ENCODE peak calls at places on chromosomes 5 and 9, in six cellular contexts. L, A, N, B, Z and K are unnamed samples.

GRCh38 chr5:5330723-5331530 is 91.5 kb upstream of the ICE1 start:
- DNase-seq in N (no peak), L (no peak), A (no peak), B (no peak), Z (no peak), K (no peak)

GRCh38 chr9:21317956-21318923 is 13.1 kb upstream of the IFNA5 start:
- DNase-seq in Z (peak), N (peak), B (peak), A (no peak), L (no peak), K (no peak)

GRCh38 chr9:86519216-86519615 is 165.0 kb upstream of the TUT7 start:
- DNase-seq in L (no peak), Z (no peak), A (no peak), B (no peak), N (no peak), K (no peak)

GRCh38 chr5:111775224-111775623 is 18.2 kb upstream of the NREP start:
- DNase-seq in N (no peak), L (no peak), A (no peak), Z (no peak), B (no peak), K (no peak)

GRCh38 chr5:173238312-173239232 is 3.6 kb upstream of the NKX2-5 start:
- DNase-seq in N (no peak), Z (peak), L (no peak), B (no peak), A (no peak), K (no peak)

GRCh38 chr9:134333874-134334581 is 7.8 kb downstream of the RXRA start:
- DNase-seq in N (no peak), Z (no peak), L (no peak), B (no peak), A (no peak), K (no peak)

GRCh38 chr5:96256795-96257470 is 176.1 kb downstream of the PCSK1 start:
- DNase-seq in B (no peak), N (peak), A (peak), L (no peak), Z (peak), K (no peak)

GRCh38 chr9:106830527-106831140 is 32.3 kb upstream of the ZNF462 start:
- DNase-seq in A (no peak), B (no peak), Z (no peak), N (peak), L (peak), K (no peak)

GRCh38 chr9:6827370-6827949 is 69.7 kb downstream of the KDM4C start:
- DNase-seq in L (no peak), N (no peak), B (no peak), Z (peak), A (no peak), K (no peak)

GRCh38 chr5:54040018-54040417 is 270.4 kb downstream of the ARL15 start:
- DNase-seq in N (no peak), L (no peak), A (no peak), Z (no peak), B (no peak), K (no peak)
- TF ChIP-seq POLR2AphosphoS5 in N (no peak), L (no peak), A (no peak), Z (no peak), B (no peak), K (no peak)

DNA sequence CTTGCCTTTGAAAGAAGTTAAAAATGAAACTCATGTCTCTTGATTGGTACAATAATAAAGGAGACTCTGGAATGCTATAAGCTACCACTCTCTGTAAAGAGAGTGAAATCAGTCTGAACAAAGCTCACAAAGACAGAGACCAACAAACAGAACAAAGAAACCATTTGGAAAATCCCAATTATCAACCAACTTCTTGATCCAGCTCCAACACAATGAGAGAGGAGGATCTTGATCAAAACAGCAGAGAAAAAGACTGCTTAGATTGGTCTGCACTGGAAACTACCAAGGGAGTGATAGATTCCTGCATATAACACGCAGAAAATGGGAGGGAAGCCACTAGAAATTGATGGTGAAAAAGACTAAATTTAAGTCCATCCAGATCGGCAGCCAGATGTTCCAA is 23.1 kb upstream of the RNF38 start:
- DNase-seq in N (no peak), L (no peak), Z (no peak), B (no peak), A (no peak), K (no peak)
- H3K27ac ChIP-seq in N (no peak), L (no peak), Z (no peak), B (no peak), A (no peak), K (no peak)

GRCh38 chr5:131394128-131394527 is 130.3 kb downstream of the CDC42SE2 start:
- DNase-seq in A (no peak), L (no peak), N (no peak), B (peak), Z (no peak), K (no peak)
- TF ChIP-seq POLR2AphosphoS5 in A (no peak), L (no peak), N (no peak), B (peak), Z (no peak), K (no peak)

GRCh38 chr9:112473986-112474385 is 12.6 kb upstream of the KIAA1958 start:
- DNase-seq in B (no peak), N (no peak), A (no peak), Z (no peak), L (no peak), K (no peak)
- H3K27ac ChIP-seq in B (no peak), N (no peak), A (no peak), Z (no peak), L (no peak), K (no peak)

DNA sequence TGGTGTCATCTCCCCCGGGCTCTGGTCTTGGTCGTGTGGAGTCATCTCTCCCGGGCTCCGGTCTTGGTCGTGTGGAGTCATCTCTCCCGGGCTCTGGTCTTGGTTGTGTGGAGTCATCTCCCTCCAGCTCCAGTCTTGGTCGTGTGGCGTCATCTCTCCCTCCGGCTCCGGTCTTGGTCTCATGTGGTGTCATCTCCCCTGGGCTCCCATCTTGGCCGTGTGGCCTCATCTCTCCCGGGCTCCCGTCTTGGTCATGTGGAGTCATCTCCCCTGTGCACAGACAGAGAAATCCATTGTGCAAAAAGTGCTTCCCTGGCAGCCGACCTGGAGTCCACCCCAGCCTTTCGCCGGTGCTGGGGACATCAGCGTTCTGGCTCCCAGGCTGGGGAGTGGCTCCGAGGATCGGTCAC is 91.1 kb upstream of the CACNA1B start:
- DNase-seq in N (no peak), L (no peak), A (no peak), B (no peak), Z (no peak), K (no peak)
- TF ChIP-seq POLR2AphosphoS5 in N (no peak), L (no peak), A (no peak), B (no peak), Z (no peak), K (no peak)

GRCh38 chr5:39494534-39494933 is 69.8 kb upstream of the DAB2 start:
- DNase-seq in A (no peak), B (no peak), L (no peak), N (no peak), Z (no peak), K (no peak)
- H3K27ac ChIP-seq in A (peak), B (no peak), L (no peak), N (peak), Z (no peak), K (no peak)

GRCh38 chr9:90916147-90916734 is 114.6 kb downstream of the SYK start:
- DNase-seq in L (no peak), A (no peak), N (no peak), B (no peak), Z (no peak), K (no peak)

GRCh38 chr9:90915693-90916092 is 114.1 kb downstream of the SYK start:
- DNase-seq in Z (peak), B (peak), N (peak), L (no peak), A (no peak), K (no peak)

GRCh38 chr9:90914196-90914595 is 112.6 kb downstream of the SYK start:
- DNase-seq in L (no peak), A (no peak), Z (no peak), N (no peak), B (no peak), K (no peak)

GRCh38 chr9:90919883-90920282 is 118.3 kb downstream of the SYK start:
- DNase-seq in Z (no peak), L (peak), N (no peak), B (no peak), A (no peak), K (no peak)

GRCh38 chr9:90914868-90915483 is 113.4 kb downstream of the SYK start:
- DNase-seq in L (peak), Z (peak), N (peak), B (peak), A (peak), K (no peak)
- TF ChIP-seq POLR2AphosphoS5 in L (no peak), Z (no peak), N (no peak), B (no peak), A (no peak), K (peak)

GRCh38 chr9:4855861-4856260 is 63.1 kb downstream of the RCL1 start:
- DNase-seq in Z (peak), L (no peak), B (no peak), A (no peak), N (peak), K (no peak)
- H3K27ac ChIP-seq in Z (peak), L (no peak), B (no peak), A (peak), N (peak), K (no peak)

DNA sequence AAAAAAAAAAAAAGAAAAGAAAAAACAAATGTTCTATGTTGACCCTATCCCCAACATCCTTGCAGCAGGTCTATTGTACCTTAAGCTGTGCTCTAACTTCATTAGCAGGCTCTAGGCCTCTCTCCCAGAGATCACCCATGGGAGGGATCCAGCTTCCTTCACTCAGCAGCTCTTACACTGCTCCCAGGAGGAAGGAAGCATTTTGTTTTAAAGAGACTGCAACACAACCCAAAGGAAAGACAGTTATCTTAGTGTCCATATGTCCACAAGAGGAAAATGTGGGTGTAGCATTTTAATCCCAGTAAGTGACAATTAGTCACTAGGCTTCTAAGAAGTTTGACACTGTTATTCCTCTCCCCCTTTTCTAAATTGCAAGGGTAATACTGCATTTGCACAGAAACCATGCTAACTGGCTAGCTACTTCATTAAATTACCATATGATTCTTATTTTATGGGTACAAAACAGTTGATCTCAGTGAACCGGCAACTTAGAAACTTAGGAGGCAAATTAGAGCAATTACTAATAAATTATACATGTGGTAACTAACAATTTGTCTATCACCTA is 58.8 kb downstream of the MARCHF3 start:
- DNase-seq in L (no peak), N (no peak), B (no peak), Z (no peak), A (no peak), K (no peak)
- TF ChIP-seq POLR2AphosphoS5 in L (no peak), N (no peak), B (no peak), Z (no peak), A (no peak), K (no peak)

GRCh38 chr9:76592105-76593010 is 133.4 kb downstream of the GCNT1 start:
- DNase-seq in A (no peak), Z (no peak), L (no peak), N (no peak), B (no peak), K (no peak)
- H3K27ac ChIP-seq in A (no peak), Z (no peak), L (no peak), N (no peak), B (no peak), K (peak)